ENCODE peak calls at places on chromosomes 6 and 20, in nine cellular contexts. One of them, this sample, is unnamed.

GRCh38 chr6:109441069-109441816 is 719 bp downstream of the SMPD2 start:
- DNase-seq in WERI-Rb-1: peak; percentile 65
- DNase-seq in endothelial cell: peak; percentile 58
- DNase-seq in AG09319: no peak
- DNase-seq in HFF-Myc: no peak
- DNase-seq in stromal cell of bone marrow: no peak
- DNase-seq in COR-L47: no peak
- DNase-seq in stimulated activated CD4-positive, alpha-beta T cell treated with anti-CD3 and anti-CD28 coated beads, Interleukin-15, amount 100 ng/mL, for 1 hour: peak; percentile 30
- DNase-seq in osteocyte: no peak
- DNase-seq in this sample: peak; percentile 61

GRCh38 chr6:164322533-164322932 is 908.0 kb downstream of the QKI start:
- DNase-seq in AG09319: no peak
- DNase-seq in osteocyte: no peak
- DNase-seq in HFF-Myc: no peak
- DNase-seq in WERI-Rb-1: no peak
- DNase-seq in COR-L47: no peak
- DNase-seq in endothelial cell: no peak
- DNase-seq in stimulated activated CD4-positive, alpha-beta T cell treated with anti-CD3 and anti-CD28 coated beads, Interleukin-15, amount 100 ng/mL, for 1 hour: no peak
- DNase-seq in stromal cell of bone marrow: peak; percentile 78
- DNase-seq in this sample: no peak

GRCh38 chr20:33336375-33336774 is 53.4 kb downstream of the BPIFB1 start:
- DNase-seq in stromal cell of bone marrow: no peak
- DNase-seq in stimulated activated CD4-positive, alpha-beta T cell treated with anti-CD3 and anti-CD28 coated beads, Interleukin-15, amount 100 ng/mL, for 1 hour: no peak
- DNase-seq in COR-L47: no peak
- DNase-seq in HFF-Myc: no peak
- DNase-seq in endothelial cell: no peak
- DNase-seq in osteocyte: no peak
- DNase-seq in AG09319: no peak
- DNase-seq in WERI-Rb-1: no peak
- DNase-seq in this sample: no peak

GRCh38 chr20:49906615-49907154 is 8.6 kb downstream of the SPATA2 start:
- DNase-seq in osteocyte: no peak
- DNase-seq in stromal cell of bone marrow: no peak
- DNase-seq in endothelial cell: no peak
- DNase-seq in stimulated activated CD4-positive, alpha-beta T cell treated with anti-CD3 and anti-CD28 coated beads, Interleukin-15, amount 100 ng/mL, for 1 hour: no peak
- DNase-seq in WERI-Rb-1: no peak
- DNase-seq in HFF-Myc: no peak
- DNase-seq in COR-L47: no peak
- DNase-seq in AG09319: no peak
- DNase-seq in this sample: no peak

GRCh38 chr6:54288476-54288875 is 19.8 kb upstream of the TINAG start:
- DNase-seq in stromal cell of bone marrow: no peak
- DNase-seq in AG09319: no peak
- DNase-seq in WERI-Rb-1: no peak
- DNase-seq in stimulated activated CD4-positive, alpha-beta T cell treated with anti-CD3 and anti-CD28 coated beads, Interleukin-15, amount 100 ng/mL, for 1 hour: no peak
- DNase-seq in HFF-Myc: no peak
- DNase-seq in osteocyte: no peak
- DNase-seq in COR-L47: no peak
- DNase-seq in endothelial cell: no peak
- DNase-seq in this sample: no peak

GRCh38 chr6:90780141-90780540 is 193.3 kb upstream of the MAP3K7 start:
- DNase-seq in stimulated activated CD4-positive, alpha-beta T cell treated with anti-CD3 and anti-CD28 coated beads, Interleukin-15, amount 100 ng/mL, for 1 hour: no peak
- DNase-seq in HFF-Myc: no peak
- DNase-seq in WERI-Rb-1: no peak
- DNase-seq in osteocyte: no peak
- DNase-seq in AG09319: no peak
- DNase-seq in stromal cell of bone marrow: no peak
- DNase-seq in endothelial cell: no peak
- DNase-seq in COR-L47: no peak
- DNase-seq in this sample: no peak

GRCh38 chr20:37375227-37375626 is 29.3 kb downstream of the SRC start:
- DNase-seq in WERI-Rb-1: no peak
- DNase-seq in stimulated activated CD4-positive, alpha-beta T cell treated with anti-CD3 and anti-CD28 coated beads, Interleukin-15, amount 100 ng/mL, for 1 hour: no peak
- DNase-seq in AG09319: no peak
- DNase-seq in HFF-Myc: no peak
- DNase-seq in endothelial cell: no peak
- DNase-seq in stromal cell of bone marrow: no peak
- DNase-seq in osteocyte: no peak
- DNase-seq in COR-L47: no peak
- DNase-seq in this sample: no peak

GRCh38 chr20:57389695-57390603 is 1.2 kb upstream of the RBM38 start:
- DNase-seq in endothelial cell: no peak
- DNase-seq in COR-L47: no peak
- DNase-seq in osteocyte: no peak
- DNase-seq in stimulated activated CD4-positive, alpha-beta T cell treated with anti-CD3 and anti-CD28 coated beads, Interleukin-15, amount 100 ng/mL, for 1 hour: peak; percentile 58
- DNase-seq in stromal cell of bone marrow: no peak
- DNase-seq in AG09319: no peak
- DNase-seq in WERI-Rb-1: no peak
- DNase-seq in HFF-Myc: no peak
- DNase-seq in this sample: no peak

GRCh38 chr20:41345729-41346067 is 5.1 kb downstream of the LPIN3 start:
- DNase-seq in stimulated activated CD4-positive, alpha-beta T cell treated with anti-CD3 and anti-CD28 coated beads, Interleukin-15, amount 100 ng/mL, for 1 hour: no peak
- DNase-seq in AG09319: no peak
- DNase-seq in osteocyte: no peak
- DNase-seq in stromal cell of bone marrow: no peak
- DNase-seq in HFF-Myc: no peak
- DNase-seq in COR-L47: no peak
- DNase-seq in endothelial cell: no peak
- DNase-seq in WERI-Rb-1: no peak
- DNase-seq in this sample: no peak

GRCh38 chr6:154751020-154751800 is 18.0 kb downstream of the SCAF8 start:
- DNase-seq in stromal cell of bone marrow: no peak
- DNase-seq in COR-L47: no peak
- DNase-seq in osteocyte: no peak
- DNase-seq in WERI-Rb-1: no peak
- DNase-seq in AG09319: no peak
- DNase-seq in endothelial cell: no peak
- DNase-seq in stimulated activated CD4-positive, alpha-beta T cell treated with anti-CD3 and anti-CD28 coated beads, Interleukin-15, amount 100 ng/mL, for 1 hour: no peak
- DNase-seq in HFF-Myc: no peak
- DNase-seq in this sample: no peak

GRCh38 chr20:38113401-38114325 is 51.4 kb downstream of the TGM2 start:
- DNase-seq in osteocyte: no peak
- DNase-seq in HFF-Myc: no peak
- DNase-seq in stimulated activated CD4-positive, alpha-beta T cell treated with anti-CD3 and anti-CD28 coated beads, Interleukin-15, amount 100 ng/mL, for 1 hour: no peak
- DNase-seq in AG09319: no peak
- DNase-seq in COR-L47: peak; percentile 26
- DNase-seq in stromal cell of bone marrow: no peak
- DNase-seq in endothelial cell: peak; percentile 49
- DNase-seq in WERI-Rb-1: peak; percentile 70
- DNase-seq in this sample: peak; percentile 31

GRCh38 chr6:40160826-40161225 is 226.6 kb upstream of the MOCS1 start:
- DNase-seq in osteocyte: no peak
- DNase-seq in COR-L47: peak; percentile 68
- DNase-seq in HFF-Myc: no peak
- DNase-seq in stimulated activated CD4-positive, alpha-beta T cell treated with anti-CD3 and anti-CD28 coated beads, Interleukin-15, amount 100 ng/mL, for 1 hour: no peak
- DNase-seq in stromal cell of bone marrow: no peak
- DNase-seq in WERI-Rb-1: no peak
- DNase-seq in AG09319: no peak
- DNase-seq in endothelial cell: no peak
- DNase-seq in this sample: peak; percentile 77

GRCh38 chr6:135318728-135319469 is 137.8 kb downstream of the MYB start:
- DNase-seq in WERI-Rb-1: no peak
- DNase-seq in osteocyte: no peak
- DNase-seq in endothelial cell: no peak
- DNase-seq in HFF-Myc: no peak
- DNase-seq in stromal cell of bone marrow: no peak
- DNase-seq in stimulated activated CD4-positive, alpha-beta T cell treated with anti-CD3 and anti-CD28 coated beads, Interleukin-15, amount 100 ng/mL, for 1 hour: no peak
- DNase-seq in COR-L47: no peak
- DNase-seq in AG09319: no peak
- DNase-seq in this sample: no peak

GRCh38 chr20:49387606-49387939 is 94.9 kb downstream of the KCNB1 start:
- DNase-seq in AG09319: no peak
- DNase-seq in WERI-Rb-1: no peak
- DNase-seq in endothelial cell: no peak
- DNase-seq in HFF-Myc: no peak
- DNase-seq in COR-L47: no peak
- DNase-seq in stimulated activated CD4-positive, alpha-beta T cell treated with anti-CD3 and anti-CD28 coated beads, Interleukin-15, amount 100 ng/mL, for 1 hour: no peak
- DNase-seq in stromal cell of bone marrow: no peak
- DNase-seq in osteocyte: no peak
- DNase-seq in this sample: no peak

GRCh38 chr20:48999890-49000870 is 45.9 kb upstream of the CSE1L start:
- DNase-seq in HFF-Myc: no peak
- DNase-seq in osteocyte: no peak
- DNase-seq in COR-L47: peak; percentile 58
- DNase-seq in stimulated activated CD4-positive, alpha-beta T cell treated with anti-CD3 and anti-CD28 coated beads, Interleukin-15, amount 100 ng/mL, for 1 hour: no peak
- DNase-seq in AG09319: no peak
- DNase-seq in WERI-Rb-1: no peak
- DNase-seq in endothelial cell: no peak
- DNase-seq in stromal cell of bone marrow: peak; percentile 3
- DNase-seq in this sample: peak; percentile 99

GRCh38 chr20:51001697-51002265 is 21.1 kb downstream of the KCNG1 start:
- DNase-seq in endothelial cell: no peak
- DNase-seq in osteocyte: no peak
- DNase-seq in COR-L47: no peak
- DNase-seq in WERI-Rb-1: no peak
- DNase-seq in stimulated activated CD4-positive, alpha-beta T cell treated with anti-CD3 and anti-CD28 coated beads, Interleukin-15, amount 100 ng/mL, for 1 hour: no peak
- DNase-seq in AG09319: no peak
- DNase-seq in stromal cell of bone marrow: no peak
- DNase-seq in HFF-Myc: no peak
- DNase-seq in this sample: no peak

GRCh38 chr6:36841756-36842155 is 2.5 kb upstream of the CPNE5 start:
- DNase-seq in endothelial cell: no peak
- DNase-seq in WERI-Rb-1: no peak
- DNase-seq in COR-L47: no peak
- DNase-seq in osteocyte: no peak
- DNase-seq in stromal cell of bone marrow: no peak
- DNase-seq in stimulated activated CD4-positive, alpha-beta T cell treated with anti-CD3 and anti-CD28 coated beads, Interleukin-15, amount 100 ng/mL, for 1 hour: no peak
- DNase-seq in AG09319: no peak
- DNase-seq in HFF-Myc: no peak
- DNase-seq in this sample: no peak

GRCh38 chr6:46042355-46042999 is 26.8 kb upstream of the CLIC5 start:
- DNase-seq in stromal cell of bone marrow: peak; percentile 46
- DNase-seq in HFF-Myc: peak; percentile 32
- DNase-seq in endothelial cell: peak; percentile 16
- DNase-seq in osteocyte: no peak
- DNase-seq in stimulated activated CD4-positive, alpha-beta T cell treated with anti-CD3 and anti-CD28 coated beads, Interleukin-15, amount 100 ng/mL, for 1 hour: no peak
- DNase-seq in WERI-Rb-1: peak; percentile 71
- DNase-seq in COR-L47: peak; percentile 47
- DNase-seq in AG09319: no peak
- DNase-seq in this sample: peak; percentile 67